ENCODE peak calls at places on chromosomes 11 and 22, in ten cellular contexts. S is cardiac muscle cell, M is mammary epithelial cell, X is endodermal cell, Z is adrenal gland, O is BE2C, H is suprapubic skin, C is upper lobe of right lung, L is BJ, G is fibroblast of lung. F is an unnamed sample. For H3K27me3 and H3K36me3, the result is how much of the 10 kb centered on the place peaks cover.

GRCh38 chr22:49286236-49286760 is 541.4 kb downstream of the BRD1 start:
- DNase-seq in S (no peak), M (no peak), X (no peak), Z (no peak), O (no peak), H (peak), C (no peak), L (no peak), G (no peak), F (no peak)

GRCh38 chr22:21726650-21727049 is 8.9 kb downstream of the YPEL1 start:
- DNase-seq in S (peak), M (no peak), X (peak), Z (no peak), O (peak), H (no peak), C (no peak), L (no peak), G (no peak), F (no peak)

GRCh38 chr11:10398525-10398924 is 56.5 kb upstream of the AMPD3 start:
- DNase-seq in S (no peak), M (no peak), X (peak), Z (no peak), O (no peak), H (no peak), C (no peak), L (no peak), G (no peak), F (no peak)

GRCh38 chr11:18105086-18105801 is 638 bp downstream of the SAAL1 start:
- DNase-seq in S (no peak), M (peak), X (no peak), Z (no peak), O (no peak), H (no peak), C (no peak), L (no peak), G (no peak), F (no peak)

GRCh38 chr11:67303132-67303988 is at the start of gene SSH3:
- DNase-seq in S (peak), M (peak), X (peak), Z (peak), O (no peak), H (peak), C (peak), L (no peak), G (peak), F (peak)

GRCh38 chr11:58165504-58166106 is 23.3 kb upstream of the OR9Q2 start:
- DNase-seq in S (no peak), M (no peak), X (no peak), Z (no peak), O (no peak), H (no peak), C (no peak), L (no peak), G (no peak), F (no peak)

GRCh38 chr11:65377036-65377435 is 5.4 kb downstream of the SLC25A45 start:
- DNase-seq in S (no peak), M (no peak), X (no peak), Z (no peak), O (peak), H (no peak), C (peak), L (no peak), G (no peak), F (no peak)

GRCh38 chr11:130599073-130599654 is 150.7 kb downstream of the ADAMTS15 start:
- DNase-seq in S (peak), M (no peak), X (peak), Z (no peak), O (no peak), H (no peak), C (peak), L (no peak), G (peak), F (peak)

GRCh38 chr22:31734512-31734911 is 15.4 kb downstream of the PRR14L start:
- DNase-seq in S (no peak), M (peak), X (no peak), Z (no peak), O (no peak), H (no peak), C (no peak), L (peak), G (peak), F (peak)

GRCh38 chr11:11586465-11586864 is 35.3 kb downstream of the GALNT18 start:
- DNase-seq in S (no peak), M (no peak), X (peak), Z (no peak), O (no peak), H (no peak), C (no peak), L (no peak), G (no peak), F (no peak)

DNA sequence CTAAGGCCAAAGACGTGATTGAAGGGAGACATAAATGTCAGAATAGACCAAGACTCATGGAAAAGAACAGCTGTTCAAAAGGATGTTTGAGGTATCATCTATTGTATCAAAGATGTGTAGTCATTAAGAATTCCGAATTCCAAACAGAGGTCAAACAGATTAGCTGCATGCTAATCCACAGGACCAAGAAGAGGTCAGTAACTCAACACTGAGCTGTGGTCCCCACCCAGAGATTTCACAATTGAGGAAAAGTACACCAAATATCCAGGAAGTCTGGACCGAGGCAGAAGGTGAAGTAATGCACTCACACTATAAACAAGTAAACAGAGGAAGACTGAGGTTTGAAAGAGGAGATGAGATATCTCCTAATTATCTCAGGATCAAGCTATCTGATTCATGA is 29.6 kb upstream of the OR5P2 start:
- DNase-seq in S (no peak), M (no peak), X (no peak), Z (no peak), O (no peak), H (no peak), C (no peak), L (no peak), G (no peak), F (no peak)
- H3K27me3 ChIP-seq in S (under half), M (under half), X (under half), Z (under half), O (under half), H (under half), C (under half), L (under half), G (under half), F (under half)

GRCh38 chr11:79067355-79067685 is 373.5 kb downstream of the TENM4 start:
- DNase-seq in S (no peak), M (no peak), X (no peak), Z (no peak), O (peak), H (no peak), C (no peak), L (no peak), G (no peak), F (no peak)
- H3K4me3 ChIP-seq in S (no peak), M (no peak), X (no peak), Z (no peak), O (peak), H (no peak), C (no peak), L (no peak), G (no peak), F (no peak)

DNA sequence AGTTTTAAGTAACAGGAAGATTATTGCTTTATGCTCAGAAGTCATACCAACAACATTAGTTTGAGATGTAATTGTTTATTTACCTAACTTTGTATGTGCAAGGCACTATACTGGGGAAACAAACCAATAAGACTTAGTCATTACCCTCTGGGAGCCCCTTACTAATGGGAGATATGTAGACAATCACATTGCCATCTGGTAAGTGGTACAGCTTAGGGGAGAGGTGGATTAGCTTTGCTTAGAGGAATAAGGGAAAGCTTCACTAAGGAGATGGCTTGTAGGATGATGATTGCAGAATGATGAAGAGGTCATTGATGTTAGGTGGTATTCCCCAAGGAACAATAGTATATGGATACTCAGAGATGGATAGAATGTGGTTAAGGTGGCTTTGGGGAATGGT is 17.5 kb downstream of the EMSY start:
- DNase-seq in S (no peak), M (no peak), X (no peak), Z (no peak), O (no peak), H (no peak), C (no peak), L (no peak), G (no peak), F (no peak)
- H3K36me3 ChIP-seq in S (under half), M (under half), X (under half), Z (under half), O (under half), H (under half), C (under half), L (under half), G (under half), F (under half)

GRCh38 chr11:116052603-116053537 is 548.7 kb upstream of the CADM1 start:
- DNase-seq in S (no peak), M (no peak), X (no peak), Z (no peak), O (no peak), H (no peak), C (no peak), L (no peak), G (no peak), F (no peak)

GRCh38 chr11:116046127-116046526 is 541.9 kb upstream of the CADM1 start:
- DNase-seq in S (no peak), M (no peak), X (no peak), Z (no peak), O (no peak), H (no peak), C (no peak), L (no peak), G (no peak), F (no peak)

GRCh38 chr11:116053538-116053919 is 549.3 kb upstream of the CADM1 start:
- DNase-seq in S (no peak), M (no peak), X (no peak), Z (no peak), O (no peak), H (no peak), C (no peak), L (no peak), G (no peak), F (no peak)

GRCh38 chr11:116055064-116055463 is 550.8 kb upstream of the CADM1 start:
- DNase-seq in S (no peak), M (no peak), X (no peak), Z (no peak), O (no peak), H (no peak), C (no peak), L (no peak), G (no peak), F (no peak)

DNA sequence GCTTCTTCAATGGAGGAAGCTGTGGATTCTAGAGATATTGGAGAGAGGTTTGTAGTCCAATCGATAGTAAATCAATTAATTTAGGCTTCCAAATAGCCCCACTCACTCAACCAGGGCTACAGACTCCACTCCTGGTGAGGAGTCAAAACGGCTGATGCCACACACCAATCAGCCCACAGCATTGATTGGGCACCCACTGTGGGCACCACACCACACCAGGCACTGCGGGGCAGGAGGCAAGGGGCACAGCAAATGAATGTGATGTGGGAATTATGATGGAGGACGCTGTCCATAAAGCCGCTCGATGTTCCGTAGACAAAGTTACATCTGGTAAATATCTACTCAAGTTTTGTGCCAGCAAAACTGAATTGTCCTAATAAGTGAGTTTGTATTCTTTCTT is 547.3 kb upstream of the CADM1 start:
- DNase-seq in S (no peak), M (no peak), X (no peak), Z (no peak), O (no peak), H (no peak), C (no peak), L (no peak), G (no peak), F (no peak)
- H3K27me3 ChIP-seq in S (under half), M (under half), X (half or more), Z (under half), O (under half), H (under half), C (under half), L (under half), G (under half), F (under half)

GRCh38 chr11:84714316-84714780 is 912.8 kb downstream of the DLG2 start:
- DNase-seq in S (peak), M (peak), X (peak), Z (peak), O (peak), H (no peak), C (no peak), L (no peak), G (peak), F (peak)

GRCh38 chr11:84721561-84721961 is 905.6 kb downstream of the DLG2 start:
- DNase-seq in S (no peak), M (no peak), X (peak), Z (no peak), O (no peak), H (no peak), C (no peak), L (no peak), G (no peak), F (no peak)

GRCh38 chr11:84720706-84721402 is 906.3 kb downstream of the DLG2 start:
- DNase-seq in S (peak), M (no peak), X (peak), Z (peak), O (no peak), H (peak), C (peak), L (no peak), G (peak), F (no peak)

GRCh38 chr11:84722583-84723108 is 904.5 kb downstream of the DLG2 start:
- DNase-seq in S (peak), M (no peak), X (peak), Z (no peak), O (no peak), H (no peak), C (no peak), L (no peak), G (no peak), F (no peak)

GRCh38 chr11:84719935-84720577 is 907.1 kb downstream of the DLG2 start:
- DNase-seq in S (peak), M (no peak), X (peak), Z (peak), O (peak), H (no peak), C (no peak), L (no peak), G (no peak), F (no peak)
- H3K4me3 ChIP-seq in S (peak), M (no peak), X (peak), Z (no peak), O (peak), H (peak), C (peak), L (no peak), G (no peak), F (no peak)

DNA sequence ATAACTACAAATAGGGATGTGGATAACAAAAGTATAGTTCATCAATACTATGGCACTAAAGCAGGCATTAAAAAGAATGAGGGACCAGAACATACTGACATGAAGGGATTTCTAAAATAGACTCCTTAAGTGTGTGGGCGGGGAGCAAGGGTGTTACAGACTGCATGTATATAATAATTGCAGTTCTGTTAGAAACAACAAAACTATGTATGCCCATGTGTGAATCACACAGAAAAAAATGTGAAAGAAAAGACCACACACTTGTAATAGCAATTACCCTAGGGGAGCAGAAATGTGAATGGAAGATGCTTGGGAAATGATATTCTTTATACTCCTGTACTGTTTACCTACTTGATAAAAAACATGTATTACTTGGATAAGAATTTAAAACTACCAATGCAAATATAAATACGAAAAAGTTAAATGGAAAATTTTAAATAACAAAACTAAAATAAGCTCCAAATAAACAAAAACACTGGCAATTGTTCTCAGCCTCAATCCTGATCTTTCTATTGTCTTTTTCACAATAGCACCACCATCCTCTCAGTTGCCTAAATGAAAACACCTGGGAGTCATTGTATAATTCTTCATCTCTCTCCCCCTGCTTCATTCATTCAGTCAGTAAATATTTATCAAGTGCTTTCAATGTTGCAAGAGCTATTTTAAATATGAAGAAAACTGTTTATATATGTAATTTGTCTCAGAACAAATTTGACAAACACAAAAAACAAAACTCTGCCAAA is 129.8 kb downstream of the FCHSD2 start:
- DNase-seq in S (no peak), M (peak), X (no peak), Z (no peak), O (no peak), H (no peak), C (no peak), L (no peak), G (peak), F (no peak)
- H3K36me3 ChIP-seq in S (under half), M (under half), X (under half), Z (under half), O (under half), H (under half), C (under half), L (under half), G (under half), F (under half)

GRCh38 chr11:2139691-2140337 is 625 bp upstream of the IGF2 start:
- DNase-seq in S (peak), M (peak), X (peak), Z (no peak), O (peak), H (no peak), C (no peak), L (no peak), G (no peak), F (no peak)
- H3K27me3 ChIP-seq in S (half or more), M (half or more), X (half or more), Z (half or more), O (under half), H (half or more), C (half or more), L (under half), G (under half), F (half or more)

F was measured in MG63.